ENCODE peak calls at places on chromosome 5, in four cellular contexts. S is T-helper 2 cell, N is upper lobe of right lung, O is left colon. X is an unnamed sample.

GRCh38 chr5:157548513-157549282 is 26.9 kb downstream of the ADAM19 start:
- DNase-seq in S (no peak), N (no peak), O (no peak), X (no peak)

GRCh38 chr5:78509884-78510769 is 138.4 kb downstream of the LHFPL2 start:
- DNase-seq in S (no peak), N (peak; percentile 90), O (peak; percentile 80), X (peak; percentile 71)

GRCh38 chr5:114055810-114056476 is 305.9 kb upstream of the KCNN2 start:
- DNase-seq in S (no peak), N (no peak), O (peak; percentile 4), X (no peak)

GRCh38 chr5:172901788-172902496 is 57.3 kb upstream of the RPL26L1 start:
- DNase-seq in S (no peak), N (no peak), O (no peak), X (no peak)

GRCh38 chr5:56522972-56523371 is 289.8 kb upstream of the ANKRD55 start:
- DNase-seq in S (no peak), N (no peak), O (no peak), X (no peak)

GRCh38 chr5:109062669-109063068 is 315.0 kb downstream of the FER start:
- DNase-seq in S (no peak), N (no peak), O (no peak), X (no peak)

GRCh38 chr5:16855475-16855874 is 80.6 kb downstream of the MYO10 start:
- DNase-seq in S (no peak), N (no peak), O (no peak), X (no peak)

GRCh38 chr5:53616939-53617549 is 56.6 kb downstream of the NDUFS4 start:
- DNase-seq in S (no peak), N (no peak), O (no peak), X (no peak)

GRCh38 chr5:148808864-148809642 is 17.4 kb upstream of the ADRB2 start:
- DNase-seq in S (no peak), N (no peak), O (peak; percentile 62), X (peak; percentile 55)

GRCh38 chr5:180350711-180351110 is 2.4 kb downstream of the GFPT2 start:
- DNase-seq in S (no peak), N (no peak), O (no peak), X (no peak)

GRCh38 chr5:176519810-176520720 is 17.1 kb downstream of the RNF44 start:
- DNase-seq in S (no peak), N (no peak), O (no peak), X (no peak)

GRCh38 chr5:179263391-179264052 is 81.7 kb downstream of the ADAMTS2 start:
- DNase-seq in S (no peak), N (peak; percentile 46), O (no peak), X (no peak)

GRCh38 chr5:168779333-168779732 is 200.2 kb upstream of the PANK3 start:
- DNase-seq in S (no peak), N (no peak), O (no peak), X (no peak)

GRCh38 chr5:172049226-172049796 is 42.9 kb upstream of the FBXW11 start:
- DNase-seq in S (no peak), N (no peak), O (no peak), X (no peak)

GRCh38 chr5:19577882-19578281 is 410.1 kb downstream of the CDH18 start:
- DNase-seq in S (no peak), N (no peak), O (no peak), X (no peak)

GRCh38 chr5:141494761-141495455 is 6.0 kb downstream of the PCDHGC5 start:
- DNase-seq in S (no peak), N (no peak), O (no peak), X (no peak)

GRCh38 chr5:119302916-119303897 is 52.6 kb upstream of the TNFAIP8 start:
- DNase-seq in S (no peak), N (no peak), O (no peak), X (no peak)

GRCh38 chr5:65674749-65675148 is 47.2 kb downstream of the SGTB start:
- DNase-seq in S (no peak), N (no peak), O (no peak), X (no peak)

GRCh38 chr5:142432369-142432863 is 107.6 kb upstream of the SPRY4 start:
- DNase-seq in S (peak; percentile 8), N (peak; percentile 74), O (peak; percentile 76), X (peak; percentile 81)

GRCh38 chr5:118984602-118985001 is 3.7 kb downstream of the DTWD2 start:
- DNase-seq in S (no peak), N (no peak), O (no peak), X (no peak)

GRCh38 chr5:66596791-66597757 is 881 bp downstream of the MAST4 start:
- DNase-seq in S (no peak), N (peak; percentile 83), O (peak; percentile 19), X (peak; percentile 40)

GRCh38 chr5:28542968-28543367 is 1504.6 kb upstream of the CDH9 start:
- DNase-seq in S (no peak), N (no peak), O (no peak), X (no peak)

GRCh38 chr5:122126711-122127385 is 2.5 kb upstream of the ZNF474 start:
- DNase-seq in S (no peak), N (no peak), O (no peak), X (no peak)